ENCODE peak calls at places on chromosomes 2 and 18, in five cellular contexts. X is stromal cell of bone marrow, W is PC-9, E is NCI-H446 treated with DMSO at 0.1 percent for 48 hours, K is hippocampal formation. U is an unnamed sample.

GRCh38 chr18:11658989-11659388 is 30.1 kb upstream of the GNAL start:
- DNase-seq in X (no peak), W (no peak), E (no peak), K (no peak), U (no peak)

GRCh38 chr18:76232010-76232409 is 263.0 kb downstream of the ZNF516 start:
- DNase-seq in X (no peak), W (no peak), E (no peak), K (no peak), U (no peak)

GRCh38 chr2:122412360-122412759 is 656.9 kb downstream of the TSN start:
- DNase-seq in X (no peak), W (no peak), E (peak), K (no peak), U (no peak)

GRCh38 chr18:62432176-62432575 is 90.6 kb upstream of the ZCCHC2 start:
- DNase-seq in X (no peak), W (no peak), E (no peak), K (no peak), U (no peak)

GRCh38 chr2:27051902-27052645 is 606 bp downstream of the AGBL5 start:
- DNase-seq in X (no peak), W (no peak), E (no peak), K (no peak), U (no peak)

GRCh38 chr2:25521665-25522387 is 151.6 kb downstream of the DTNB start:
- DNase-seq in X (peak), W (peak), E (peak), K (no peak), U (peak)

GRCh38 chr2:23565814-23566213 is 180.8 kb downstream of the KLHL29 start:
- DNase-seq in X (no peak), W (no peak), E (no peak), K (no peak), U (no peak)

GRCh38 chr2:233165895-233166661 is 85.4 kb upstream of the ATG16L1 start:
- DNase-seq in X (peak), W (peak), E (no peak), K (no peak), U (peak)

GRCh38 chr2:232006282-232006681 is 44.8 kb downstream of the DIS3L2 start:
- DNase-seq in X (no peak), W (no peak), E (no peak), K (no peak), U (no peak)

GRCh38 chr2:7010376-7010775 is 93.2 kb downstream of the RNF144A start:
- DNase-seq in X (peak), W (no peak), E (no peak), K (no peak), U (peak)

GRCh38 chr2:216519154-216519762 is 20.6 kb downstream of the RPL37A start:
- DNase-seq in X (peak), W (peak), E (peak), K (peak), U (peak)

GRCh38 chr18:12048827-12049175 is 44.8 kb upstream of the ANKRD62 start:
- DNase-seq in X (peak), W (no peak), E (no peak), K (no peak), U (peak)

GRCh38 chr2:218980800-218981389 is 4.1 kb downstream of the FEV start:
- DNase-seq in X (no peak), W (no peak), E (no peak), K (no peak), U (no peak)

GRCh38 chr2:73252238-73253027 is 18.3 kb downstream of the CCT7 start:
- DNase-seq in X (no peak), W (peak), E (no peak), K (no peak), U (no peak)

GRCh38 chr2:84846041-84846663 is 34.7 kb downstream of the TRABD2A start:
- DNase-seq in X (no peak), W (no peak), E (no peak), K (no peak), U (peak)

GRCh38 chr2:120912101-120912985 is 176.7 kb downstream of the GLI2 start:
- DNase-seq in X (peak), W (no peak), E (no peak), K (peak), U (peak)

GRCh38 chr18:61908661-61909060 is 15.9 kb upstream of the RNF152 start:
- DNase-seq in X (no peak), W (no peak), E (no peak), K (no peak), U (no peak)

GRCh38 chr18:72830109-72830508 is 37.7 kb downstream of the NETO1 start:
- DNase-seq in X (no peak), W (no peak), E (peak), K (peak), U (no peak)

GRCh38 chr2:237165405-237166276 is 80.0 kb downstream of the COPS8 start:
- DNase-seq in X (no peak), W (no peak), E (no peak), K (no peak), U (peak)

GRCh38 chr18:59881728-59882685 is 17.8 kb upstream of the PMAIP1 start:
- DNase-seq in X (peak), W (peak), E (no peak), K (no peak), U (peak)

GRCh38 chr2:19362094-19362649 is 3.7 kb upstream of the OSR1 start:
- DNase-seq in X (no peak), W (peak), E (no peak), K (no peak), U (peak)

GRCh38 chr2:134692461-134692860 is 26.3 kb downstream of the TMEM163 start:
- DNase-seq in X (no peak), W (no peak), E (no peak), K (no peak), U (no peak)

GRCh38 chr2:37283207-37283606 is 41.4 kb downstream of the PRKD3 start:
- DNase-seq in X (peak), W (peak), E (no peak), K (no peak), U (peak)

GRCh38 chr2:67503066-67503795 is 106.1 kb downstream of the ETAA1 start:
- DNase-seq in X (peak), W (no peak), E (no peak), K (no peak), U (peak)

GRCh38 chr2:3762771-3763447 is 59.5 kb downstream of the DCDC2C start:
- DNase-seq in X (no peak), W (no peak), E (no peak), K (no peak), U (no peak)

GRCh38 chr18:47118986-47119385 is 31.3 kb downstream of the HDHD2 start:
- DNase-seq in X (peak), W (no peak), E (no peak), K (no peak), U (peak)

GRCh38 chr2:38466849-38467767 is 90.0 kb upstream of the ATL2 start:
- DNase-seq in X (no peak), W (no peak), E (no peak), K (no peak), U (peak)

GRCh38 chr2:172082944-172083718 is 2.2 kb upstream of the DLX1 start:
- DNase-seq in X (no peak), W (no peak), E (no peak), K (no peak), U (no peak)